ENCODE peak calls at places on chromosome 16, in six cellular contexts. L, O, Q, R, G and D are unnamed samples.

GRCh38 chr16:3642397-3643094 is 11.9 kb upstream of the DNASE1 start:
- DNase-seq in R (no peak), Q (no peak), G (peak), L (no peak), O (no peak), D (peak)

GRCh38 chr16:10876799-10877341 is at the start of gene CIITA:
- DNase-seq in G (peak), O (no peak), L (peak), Q (peak), R (peak), D (peak)

GRCh38 chr16:86836503-86837125 is 258.3 kb downstream of the FOXL1 start:
- DNase-seq in R (no peak), O (no peak), Q (peak), L (no peak), G (no peak), D (peak)

GRCh38 chr16:88382491-88383400 is at the start of gene ZNF469:
- DNase-seq in O (no peak), G (no peak), Q (no peak), L (no peak), R (no peak), D (peak)

GRCh38 chr16:35188288-35189155 is 1729.1 kb downstream of the TP53TG3F start:
- DNase-seq in Q (no peak), O (no peak), L (no peak), R (no peak), G (no peak), D (peak)

GRCh38 chr16:88681709-88682451 is 4.4 kb downstream of the SNAI3 start:
- DNase-seq in R (peak), O (no peak), Q (no peak), L (peak), G (no peak), D (no peak)

GRCh38 chr16:51888021-51888420 is 658.9 kb downstream of the TOX3 start:
- DNase-seq in G (no peak), O (no peak), R (no peak), Q (no peak), L (no peak), D (no peak)

GRCh38 chr16:72935896-72936295 is 112.0 kb downstream of the ZFHX3 start:
- DNase-seq in Q (no peak), G (no peak), L (no peak), O (no peak), R (no peak), D (no peak)

GRCh38 chr16:3007957-3008748 is 4.6 kb upstream of the CLDN9 start:
- DNase-seq in G (no peak), Q (no peak), L (no peak), R (no peak), O (no peak), D (no peak)

GRCh38 chr16:73126453-73126853 is 78.5 kb upstream of the ZFHX3 start:
- DNase-seq in O (no peak), R (no peak), G (no peak), L (no peak), Q (no peak), D (no peak)

GRCh38 chr16:68722119-68723024 is 14.7 kb upstream of the CDH1 start:
- DNase-seq in G (peak), O (no peak), Q (no peak), L (no peak), R (no peak), D (peak)

GRCh38 chr16:84278333-84278732 is 16.3 kb upstream of the WFDC1 start:
- DNase-seq in R (no peak), O (no peak), Q (no peak), G (no peak), L (no peak), D (no peak)

GRCh38 chr16:69088684-69089083 is 16.8 kb upstream of the HAS3 start:
- DNase-seq in L (no peak), O (no peak), R (no peak), Q (no peak), G (no peak), D (no peak)

GRCh38 chr16:85206472-85207356 is 94.4 kb upstream of the CIBAR2 start:
- DNase-seq in Q (no peak), L (no peak), O (no peak), G (peak), R (no peak), D (peak)

GRCh38 chr16:13665876-13666275 is 254.1 kb upstream of the ERCC4 start:
- DNase-seq in L (no peak), O (no peak), G (no peak), R (no peak), Q (no peak), D (no peak)

GRCh38 chr16:73096510-73096909 is 48.6 kb upstream of the ZFHX3 start:
- DNase-seq in O (no peak), G (no peak), R (no peak), Q (no peak), L (no peak), D (no peak)

GRCh38 chr16:57357330-57358151 is 1.0 kb upstream of the CCL22 start:
- DNase-seq in O (no peak), G (no peak), R (no peak), Q (no peak), L (peak), D (no peak)

GRCh38 chr16:3643095-3643730 is 11.3 kb upstream of the DNASE1 start:
- DNase-seq in O (no peak), G (no peak), L (no peak), R (no peak), Q (no peak), D (peak)

GRCh38 chr16:1532081-1532760 is 1.2 kb upstream of the TMEM204 start:
- DNase-seq in R (no peak), O (no peak), L (no peak), Q (no peak), G (no peak), D (no peak)

GRCh38 chr16:67897231-67897630 is 4.2 kb downstream of the PSKH1 start:
- DNase-seq in O (no peak), R (no peak), G (no peak), Q (no peak), L (no peak), D (peak)